ENCODE peak calls at places on chromosome 6, in four cellular contexts. B is HepG2, P is GM12878, G is HCT116. T is an unnamed sample. For H3K27me3, the result is how much of the 10 kb centered on the place peaks cover.

GRCh38 chr6:170278743-170279094 is 12.2 kb downstream of the DLL1 start:
- DNase-seq in B (no peak), P (no peak), G (no peak), T (no peak)

GRCh38 chr6:106674541-106675229 is 45.3 kb downstream of the QRSL1 start:
- DNase-seq in B (no peak), P (no peak), G (no peak), T (no peak)

GRCh38 chr6:144922120-144922722 is 637.1 kb downstream of the UTRN start:
- DNase-seq in B (no peak), P (no peak), G (no peak), T (no peak)

GRCh38 chr6:71419954-71420692 is 131.5 kb downstream of the OGFRL1 start:
- DNase-seq in B (no peak), P (no peak), G (no peak), T (peak)

GRCh38 chr6:34934516-34934915 is 45.5 kb downstream of the ANKS1A start:
- DNase-seq in B (no peak), P (no peak), G (no peak), T (no peak)

GRCh38 chr6:57221191-57221935 is 744 bp downstream of the RAB23 start:
- DNase-seq in B (peak), P (no peak), G (peak), T (peak)

GRCh38 chr6:142764306-142764705 is 180.7 kb downstream of the HIVEP2 start:
- DNase-seq in B (no peak), P (no peak), G (no peak), T (no peak)

GRCh38 chr6:149563203-149563927 is 2.8 kb upstream of the GINM1 start:
- DNase-seq in B (no peak), P (no peak), G (no peak), T (no peak)

GRCh38 chr6:42571611-42572342 is 7.9 kb downstream of the UBR2 start:
- DNase-seq in B (no peak), P (no peak), G (no peak), T (peak)

GRCh38 chr6:168024951-168025510 is 27.6 kb downstream of the KIF25 start:
- DNase-seq in B (no peak), P (no peak), G (no peak), T (peak)

GRCh38 chr6:56515081-56515905 is 127.4 kb downstream of the DST start:
- DNase-seq in B (peak), P (no peak), G (no peak), T (no peak)

GRCh38 chr6:29537714-29538403 is 21.7 kb downstream of the UBD start:
- DNase-seq in B (no peak), P (no peak), G (no peak), T (no peak)

GRCh38 chr6:40907198-40907701 is 131.8 kb downstream of the UNC5CL start:
- DNase-seq in B (peak), P (no peak), G (no peak), T (peak)

GRCh38 chr6:137820952-137821351 is 46.1 kb upstream of the TNFAIP3 start:
- DNase-seq in B (no peak), P (no peak), G (no peak), T (no peak)

GRCh38 chr6:37696220-37696840 is 1.4 kb downstream of the MDGA1 start:
- DNase-seq in B (no peak), P (no peak), G (no peak), T (peak)

GRCh38 chr6:148868901-148869300 is 122.1 kb downstream of the UST start:
- DNase-seq in B (no peak), P (no peak), G (no peak), T (peak)

GRCh38 chr6:1335367-1336037 is 23.6 kb downstream of the FOXQ1 start:
- DNase-seq in B (peak), P (no peak), G (peak), T (no peak)

GRCh38 chr6:108661430-108661829 is 100.7 kb downstream of the FOXO3 start:
- DNase-seq in B (no peak), P (no peak), G (no peak), T (no peak)

GRCh38 chr6:30842754-30843610 is 41.3 kb upstream of the DDR1 start:
- DNase-seq in B (no peak), P (no peak), G (no peak), T (no peak)

GRCh38 chr6:26383624-26384417 is 913 bp downstream of the BTN2A2 start:
- DNase-seq in B (no peak), P (no peak), G (no peak), T (peak)

GRCh38 chr6:84779380-84779779 is 15.0 kb upstream of the TBX18 start:
- DNase-seq in B (no peak), P (no peak), G (no peak), T (no peak)
- H3K27me3 ChIP-seq in B (under half), P (under half), G (under half), T (under half)

DNA sequence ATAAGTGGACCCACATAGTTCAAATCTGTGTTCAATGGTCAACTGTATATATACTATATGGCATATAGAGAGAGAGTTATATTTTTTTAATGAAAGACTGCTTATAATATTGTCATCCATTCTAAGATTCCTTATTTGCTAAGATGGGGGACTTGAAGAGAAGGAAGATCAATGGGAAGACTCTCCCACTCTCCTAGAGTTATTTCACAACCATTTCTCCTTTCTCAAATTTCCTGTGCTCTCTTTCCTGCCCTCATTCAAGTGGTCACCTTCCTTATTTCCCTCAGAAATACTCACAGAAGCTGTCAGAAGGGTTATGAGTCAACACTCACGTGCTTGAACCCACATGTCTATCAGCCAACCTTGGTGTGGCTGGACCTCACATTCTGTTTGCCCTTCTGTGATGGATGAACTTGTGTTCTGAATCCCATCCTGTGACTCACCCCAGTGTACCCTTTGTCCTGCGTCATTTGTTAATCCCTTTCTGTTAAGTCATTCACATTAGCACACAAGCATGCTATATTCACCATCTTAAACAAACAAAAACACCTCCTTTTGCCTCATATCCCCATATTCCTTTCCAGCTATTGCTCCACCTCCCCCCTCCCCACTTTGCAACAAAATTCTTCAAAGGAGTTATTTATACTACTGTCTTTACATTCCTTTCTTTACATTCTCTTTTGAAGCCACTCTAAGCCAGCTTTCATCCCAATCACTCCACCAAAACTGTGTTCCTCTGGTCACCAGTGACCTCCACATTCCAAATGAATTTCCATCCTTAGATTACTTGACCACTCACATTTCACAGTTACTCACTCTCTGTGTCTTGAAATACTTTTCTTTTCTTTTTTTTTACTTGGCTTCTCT is 279.3 kb upstream of the TCF21 start:
- DNase-seq in B (peak), P (no peak), G (peak), T (no peak)
- TF ChIP-seq POLR2AphosphoS5 in B (no peak), P (no peak), G (no peak), T (no peak)

GRCh38 chr6:68127066-68127465 is 508.0 kb upstream of the ADGRB3 start:
- DNase-seq in B (no peak), P (no peak), G (no peak), T (no peak)
- H2AFZ ChIP-seq in B (no peak), P (no peak), G (no peak), T (no peak)

DNA sequence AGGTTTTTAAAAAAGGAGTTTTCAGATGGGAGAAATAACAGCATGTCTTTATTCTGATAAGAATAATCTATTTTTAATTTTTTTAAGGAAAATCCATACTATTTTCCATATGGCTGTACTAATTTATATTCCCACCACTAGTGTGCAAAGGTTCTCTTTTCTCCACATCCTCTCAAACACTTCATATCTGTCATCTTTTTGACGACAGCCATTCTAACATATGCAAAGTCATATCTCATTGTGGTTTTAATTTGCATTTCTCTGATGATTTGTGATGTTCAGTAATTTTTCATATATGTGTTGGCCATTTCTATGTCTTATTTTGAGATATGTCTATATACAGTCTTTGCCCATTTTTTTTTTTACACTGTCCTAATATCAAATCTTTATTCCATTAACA is 280.6 kb upstream of the RUNX2 start:
- DNase-seq in B (no peak), P (no peak), G (no peak), T (no peak)
- H3K27me3 ChIP-seq in B (under half), P (under half), G (under half), T (under half)

GRCh38 chr6:20365456-20365855 is 36.2 kb upstream of the E2F3 start:
- DNase-seq in B (no peak), P (peak), G (no peak), T (no peak)

GRCh38 chr6:20366082-20366834 is 35.4 kb upstream of the E2F3 start:
- DNase-seq in B (no peak), P (no peak), G (no peak), T (no peak)

GRCh38 chr6:20360471-20361119 is 41.1 kb upstream of the E2F3 start:
- DNase-seq in B (no peak), P (no peak), G (no peak), T (no peak)

GRCh38 chr6:20364327-20364726 is 37.4 kb upstream of the E2F3 start:
- DNase-seq in B (no peak), P (no peak), G (no peak), T (no peak)

DNA sequence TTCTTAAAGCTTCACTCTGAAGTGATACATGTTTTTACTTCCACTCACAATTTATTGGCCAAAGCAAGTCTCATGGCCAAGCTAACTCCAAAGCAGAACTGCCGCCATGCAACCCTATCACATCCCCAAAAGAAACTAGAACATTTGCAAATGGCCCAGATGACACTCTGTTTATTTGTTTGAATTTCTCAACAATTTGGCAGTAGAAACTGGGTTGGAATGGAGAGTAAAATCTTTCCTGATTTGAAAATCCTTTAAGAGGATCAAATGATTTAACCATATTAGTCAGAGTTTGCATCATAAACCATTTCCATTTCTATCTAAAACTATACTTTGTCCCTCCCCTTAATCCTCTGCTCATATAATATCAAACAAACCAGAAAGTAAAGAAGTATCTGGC is 39.1 kb upstream of the E2F3 start:
- DNase-seq in B (no peak), P (no peak), G (no peak), T (no peak)
- TF ChIP-seq POLR2AphosphoS5 in B (no peak), P (no peak), G (no peak), T (no peak)

T was measured in GM23338.